ENCODE peak calls at places on chromosomes 3 and 15, in ten cellular contexts. One of them, this sample, is unnamed. For H3K4me1, the result is how much of the 10 kb centered on the place peaks cover.

GRCh38 chr3:150106752-150107428 is 136.2 kb upstream of the PFN2 start:
- DNase-seq in GM23248: peak
- DNase-seq in SJSA1: peak
- DNase-seq in stomach: no peak
- DNase-seq in left ventricle myocardium inferior: no peak
- DNase-seq in A549: peak
- DNase-seq in testis: no peak
- DNase-seq in uterus: no peak
- DNase-seq in SK-N-SH: peak
- DNase-seq in GM23338: no peak
- DNase-seq in this sample: no peak

GRCh38 chr15:82298520-82298919 is 35.9 kb downstream of the SAXO2 start:
- DNase-seq in uterus: no peak
- DNase-seq in SK-N-SH: no peak
- DNase-seq in GM23338: peak
- DNase-seq in SJSA1: no peak
- DNase-seq in stomach: no peak
- DNase-seq in left ventricle myocardium inferior: no peak
- DNase-seq in A549: no peak
- DNase-seq in testis: peak
- DNase-seq in GM23248: no peak
- DNase-seq in this sample: no peak

GRCh38 chr3:14633819-14634424 is 17.6 kb upstream of the CCDC174 start:
- DNase-seq in uterus: no peak
- DNase-seq in left ventricle myocardium inferior: peak
- DNase-seq in testis: peak
- DNase-seq in A549: peak
- DNase-seq in GM23248: peak
- DNase-seq in stomach: peak
- DNase-seq in GM23338: peak
- DNase-seq in SJSA1: no peak
- DNase-seq in SK-N-SH: peak
- DNase-seq in this sample: peak

GRCh38 chr15:48781481-48782081 is 29.3 kb downstream of the CEP152 start:
- DNase-seq in SK-N-SH: no peak
- DNase-seq in GM23248: no peak
- DNase-seq in left ventricle myocardium inferior: no peak
- DNase-seq in GM23338: no peak
- DNase-seq in A549: no peak
- DNase-seq in testis: no peak
- DNase-seq in uterus: no peak
- DNase-seq in stomach: no peak
- DNase-seq in SJSA1: no peak
- DNase-seq in this sample: no peak

GRCh38 chr15:101128696-101129095 is 123.2 kb downstream of the CHSY1 start:
- DNase-seq in left ventricle myocardium inferior: no peak
- DNase-seq in SJSA1: no peak
- DNase-seq in GM23338: no peak
- DNase-seq in GM23248: no peak
- DNase-seq in testis: no peak
- DNase-seq in uterus: no peak
- DNase-seq in SK-N-SH: no peak
- DNase-seq in stomach: no peak
- DNase-seq in A549: no peak
- DNase-seq in this sample: no peak

GRCh38 chr15:81338422-81339007 is 14.6 kb upstream of the STARD5 start:
- DNase-seq in SJSA1: no peak
- DNase-seq in GM23248: peak
- DNase-seq in testis: no peak
- DNase-seq in stomach: no peak
- DNase-seq in GM23338: no peak
- DNase-seq in SK-N-SH: no peak
- DNase-seq in left ventricle myocardium inferior: peak
- DNase-seq in uterus: peak
- DNase-seq in A549: no peak
- DNase-seq in this sample: no peak

GRCh38 chr3:168531116-168531515 is 435.4 kb upstream of the GOLIM4 start:
- DNase-seq in testis: no peak
- DNase-seq in uterus: no peak
- DNase-seq in GM23248: no peak
- DNase-seq in stomach: no peak
- DNase-seq in SK-N-SH: no peak
- DNase-seq in left ventricle myocardium inferior: no peak
- DNase-seq in SJSA1: no peak
- DNase-seq in A549: no peak
- DNase-seq in GM23338: peak
- DNase-seq in this sample: no peak

GRCh38 chr3:140883428-140883827 is 58.2 kb upstream of the SLC25A36 start:
- DNase-seq in uterus: no peak
- DNase-seq in testis: no peak
- DNase-seq in SJSA1: no peak
- DNase-seq in stomach: no peak
- DNase-seq in A549: no peak
- DNase-seq in SK-N-SH: no peak
- DNase-seq in GM23248: no peak
- DNase-seq in left ventricle myocardium inferior: no peak
- DNase-seq in GM23338: no peak
- DNase-seq in this sample: no peak

GRCh38 chr3:150005243-150006102 is 34.8 kb upstream of the PFN2 start:
- DNase-seq in GM23338: no peak
- DNase-seq in A549: no peak
- DNase-seq in left ventricle myocardium inferior: no peak
- DNase-seq in testis: no peak
- DNase-seq in SK-N-SH: no peak
- DNase-seq in SJSA1: no peak
- DNase-seq in GM23248: peak
- DNase-seq in stomach: no peak
- DNase-seq in uterus: no peak
- DNase-seq in this sample: no peak

GRCh38 chr3:193680220-193680619 is 87.2 kb downstream of the OPA1 start:
- DNase-seq in left ventricle myocardium inferior: no peak
- DNase-seq in GM23338: peak
- DNase-seq in uterus: no peak
- DNase-seq in testis: no peak
- DNase-seq in A549: no peak
- DNase-seq in stomach: no peak
- DNase-seq in SK-N-SH: no peak
- DNase-seq in SJSA1: peak
- DNase-seq in GM23248: peak
- DNase-seq in this sample: no peak

GRCh38 chr3:186255703-186256331 is 106.2 kb downstream of the DGKG start:
- DNase-seq in left ventricle myocardium inferior: no peak
- DNase-seq in testis: peak
- DNase-seq in GM23338: peak
- DNase-seq in uterus: no peak
- DNase-seq in stomach: peak
- DNase-seq in SJSA1: no peak
- DNase-seq in GM23248: no peak
- DNase-seq in SK-N-SH: no peak
- DNase-seq in A549: no peak
- DNase-seq in this sample: peak

GRCh38 chr3:86986666-86987420 is 4.1 kb downstream of the VGLL3 start:
- DNase-seq in uterus: no peak
- DNase-seq in GM23338: no peak
- DNase-seq in SJSA1: peak
- DNase-seq in A549: no peak
- DNase-seq in stomach: no peak
- DNase-seq in testis: no peak
- DNase-seq in GM23248: peak
- DNase-seq in SK-N-SH: no peak
- DNase-seq in left ventricle myocardium inferior: no peak
- DNase-seq in this sample: no peak

GRCh38 chr3:187019542-187020072 is 89.3 kb downstream of the ST6GAL1 start:
- DNase-seq in A549: no peak
- DNase-seq in stomach: no peak
- DNase-seq in uterus: no peak
- DNase-seq in left ventricle myocardium inferior: no peak
- DNase-seq in SK-N-SH: peak
- DNase-seq in testis: no peak
- DNase-seq in GM23338: peak
- DNase-seq in GM23248: no peak
- DNase-seq in SJSA1: no peak
- DNase-seq in this sample: no peak

GRCh38 chr3:72627276-72627675 is 221.0 kb downstream of the SHQ1 start:
- DNase-seq in A549: no peak
- DNase-seq in SK-N-SH: no peak
- DNase-seq in testis: no peak
- DNase-seq in GM23338: no peak
- DNase-seq in uterus: no peak
- DNase-seq in left ventricle myocardium inferior: no peak
- DNase-seq in stomach: no peak
- DNase-seq in SJSA1: no peak
- DNase-seq in GM23248: no peak
- DNase-seq in this sample: no peak

GRCh38 chr15:86382341-86382740 is 302.7 kb downstream of the AGBL1 start:
- DNase-seq in SK-N-SH: no peak
- DNase-seq in testis: no peak
- DNase-seq in uterus: no peak
- DNase-seq in stomach: no peak
- DNase-seq in A549: no peak
- DNase-seq in GM23248: no peak
- DNase-seq in GM23338: no peak
- DNase-seq in SJSA1: no peak
- DNase-seq in left ventricle myocardium inferior: no peak
- DNase-seq in this sample: no peak
- H3K4me1 ChIP-seq in SK-N-SH: under half
- H3K4me1 ChIP-seq in testis: under half
- H3K4me1 ChIP-seq in uterus: under half
- H3K4me1 ChIP-seq in stomach: under half
- H3K4me1 ChIP-seq in A549: under half
- H3K4me1 ChIP-seq in GM23248: under half
- H3K4me1 ChIP-seq in GM23338: under half
- H3K4me1 ChIP-seq in SJSA1: under half
- H3K4me1 ChIP-seq in left ventricle myocardium inferior: under half
- H3K4me1 ChIP-seq in this sample: under half

GRCh38 chr3:152313430-152313829 is 44.7 kb downstream of the MBNL1 start:
- DNase-seq in GM23248: no peak
- DNase-seq in A549: no peak
- DNase-seq in SJSA1: no peak
- DNase-seq in GM23338: no peak
- DNase-seq in uterus: no peak
- DNase-seq in left ventricle myocardium inferior: no peak
- DNase-seq in testis: no peak
- DNase-seq in SK-N-SH: no peak
- DNase-seq in stomach: no peak
- DNase-seq in this sample: no peak
- H3K4me1 ChIP-seq in GM23248: half or more
- H3K4me1 ChIP-seq in A549: half or more
- H3K4me1 ChIP-seq in SJSA1: under half
- H3K4me1 ChIP-seq in GM23338: under half
- H3K4me1 ChIP-seq in uterus: under half
- H3K4me1 ChIP-seq in left ventricle myocardium inferior: half or more
- H3K4me1 ChIP-seq in testis: under half
- H3K4me1 ChIP-seq in SK-N-SH: under half
- H3K4me1 ChIP-seq in stomach: under half
- H3K4me1 ChIP-seq in this sample: under half

GRCh38 chr3:169954142-169954756 is 12.4 kb upstream of the SEC62 start:
- DNase-seq in SK-N-SH: no peak
- DNase-seq in SJSA1: no peak
- DNase-seq in testis: no peak
- DNase-seq in uterus: no peak
- DNase-seq in stomach: no peak
- DNase-seq in GM23248: no peak
- DNase-seq in A549: no peak
- DNase-seq in GM23338: no peak
- DNase-seq in left ventricle myocardium inferior: no peak
- DNase-seq in this sample: no peak
- H3K4me1 ChIP-seq in SK-N-SH: under half
- H3K4me1 ChIP-seq in SJSA1: under half
- H3K4me1 ChIP-seq in testis: under half
- H3K4me1 ChIP-seq in uterus: under half
- H3K4me1 ChIP-seq in stomach: under half
- H3K4me1 ChIP-seq in GM23248: under half
- H3K4me1 ChIP-seq in A549: under half
- H3K4me1 ChIP-seq in GM23338: under half
- H3K4me1 ChIP-seq in left ventricle myocardium inferior: under half
- H3K4me1 ChIP-seq in this sample: under half

GRCh38 chr3:57063027-57063426 is 2.6 kb downstream of the SPATA12 start:
- DNase-seq in uterus: no peak
- DNase-seq in left ventricle myocardium inferior: no peak
- DNase-seq in stomach: no peak
- DNase-seq in SJSA1: no peak
- DNase-seq in A549: no peak
- DNase-seq in GM23338: no peak
- DNase-seq in SK-N-SH: no peak
- DNase-seq in GM23248: no peak
- DNase-seq in testis: no peak
- DNase-seq in this sample: no peak

GRCh38 chr3:57064615-57065014 is 4.2 kb downstream of the SPATA12 start:
- DNase-seq in left ventricle myocardium inferior: no peak
- DNase-seq in uterus: no peak
- DNase-seq in A549: no peak
- DNase-seq in stomach: no peak
- DNase-seq in SK-N-SH: no peak
- DNase-seq in testis: peak
- DNase-seq in SJSA1: no peak
- DNase-seq in GM23338: no peak
- DNase-seq in GM23248: no peak
- DNase-seq in this sample: no peak

GRCh38 chr3:57061556-57061955 is 1.1 kb downstream of the SPATA12 start:
- DNase-seq in testis: no peak
- DNase-seq in uterus: no peak
- DNase-seq in GM23248: no peak
- DNase-seq in left ventricle myocardium inferior: no peak
- DNase-seq in GM23338: no peak
- DNase-seq in SJSA1: no peak
- DNase-seq in A549: no peak
- DNase-seq in stomach: no peak
- DNase-seq in SK-N-SH: no peak
- DNase-seq in this sample: no peak

GRCh38 chr3:57060089-57060829 is at the start of gene SPATA12:
- DNase-seq in testis: peak
- DNase-seq in stomach: peak
- DNase-seq in left ventricle myocardium inferior: peak
- DNase-seq in SJSA1: peak
- DNase-seq in GM23338: peak
- DNase-seq in GM23248: peak
- DNase-seq in uterus: peak
- DNase-seq in A549: peak
- DNase-seq in SK-N-SH: peak
- DNase-seq in this sample: peak

GRCh38 chr3:57062119-57062631 is 1.7 kb downstream of the SPATA12 start:
- DNase-seq in left ventricle myocardium inferior: no peak
- DNase-seq in uterus: peak
- DNase-seq in testis: peak
- DNase-seq in SJSA1: no peak
- DNase-seq in GM23248: no peak
- DNase-seq in stomach: no peak
- DNase-seq in A549: no peak
- DNase-seq in GM23338: peak
- DNase-seq in SK-N-SH: no peak
- DNase-seq in this sample: peak
- H3K4me1 ChIP-seq in left ventricle myocardium inferior: under half
- H3K4me1 ChIP-seq in uterus: under half
- H3K4me1 ChIP-seq in testis: under half
- H3K4me1 ChIP-seq in SJSA1: under half
- H3K4me1 ChIP-seq in GM23248: under half
- H3K4me1 ChIP-seq in stomach: under half
- H3K4me1 ChIP-seq in A549: half or more
- H3K4me1 ChIP-seq in GM23338: under half
- H3K4me1 ChIP-seq in SK-N-SH: under half
- H3K4me1 ChIP-seq in this sample: under half

This sample was measured in thyroid gland.